ENCODE peak calls at places on chromosomes 11 and 22, in seven cellular contexts. B, Z, J, N, G, T and W are unnamed samples.

GRCh38 chr11:73869234-73869949 is 7.3 kb downstream of the COA4 start:
- DNase-seq in B (no peak), J (peak), T (no peak), G (peak), Z (no peak), N (peak), W (no peak)

GRCh38 chr11:7548659-7549283 is 35.0 kb downstream of the PPFIBP2 start:
- DNase-seq in B (no peak), N (no peak), J (no peak), Z (no peak), T (no peak), G (no peak), W (no peak)

GRCh38 chr22:48741540-48741939 is 1086.1 kb downstream of the BRD1 start:
- DNase-seq in J (peak), B (no peak), Z (no peak), T (no peak), N (no peak), G (no peak), W (no peak)

GRCh38 chr22:24423519-24424000 is 3.8 kb upstream of the ADORA2A start:
- DNase-seq in Z (no peak), J (no peak), N (no peak), G (no peak), B (no peak), T (peak), W (no peak)

GRCh38 chr22:25404923-25405853 is 159.3 kb upstream of the GRK3 start:
- DNase-seq in Z (peak), N (peak), G (peak), B (peak), J (peak), T (peak), W (peak)

GRCh38 chr22:31233001-31233400 is 20.9 kb downstream of the LIMK2 start:
- DNase-seq in B (no peak), T (no peak), N (no peak), J (no peak), Z (no peak), G (peak), W (no peak)

GRCh38 chr11:109972939-109973338 is 120.3 kb upstream of the ZC3H12C start:
- DNase-seq in J (no peak), N (no peak), T (no peak), B (no peak), G (no peak), Z (no peak), W (no peak)

GRCh38 chr11:10982695-10983492 is 125.0 kb upstream of the ZBED5 start:
- DNase-seq in T (no peak), J (no peak), G (no peak), Z (no peak), N (no peak), B (no peak), W (no peak)

GRCh38 chr22:35102663-35103062 is 36.7 kb downstream of the ISX start:
- DNase-seq in T (no peak), G (peak), N (peak), Z (no peak), J (no peak), B (no peak), W (no peak)
- H3K27ac ChIP-seq in T (no peak), G (no peak), N (no peak), Z (no peak), J (no peak), B (no peak), W (no peak)

GRCh38 chr22:20455709-20456063 is 18.1 kb upstream of the SCARF2 start:
- DNase-seq in T (no peak), J (no peak), B (no peak), N (peak), Z (no peak), G (peak), W (no peak)

GRCh38 chr22:20456722-20457076 is 19.1 kb upstream of the SCARF2 start:
- DNase-seq in Z (no peak), N (no peak), B (no peak), J (no peak), G (no peak), T (peak), W (no peak)

GRCh38 chr22:20458530-20459151 is 21.0 kb upstream of the SCARF2 start:
- DNase-seq in Z (no peak), B (no peak), T (peak), N (no peak), J (no peak), G (no peak), W (no peak)

GRCh38 chr22:20457506-20458240 is 20.0 kb upstream of the SCARF2 start:
- DNase-seq in J (no peak), G (no peak), B (no peak), T (peak), N (no peak), Z (no peak), W (no peak)

GRCh38 chr22:20456064-20456721 is 18.6 kb upstream of the SCARF2 start:
- DNase-seq in G (peak), Z (peak), T (peak), B (peak), J (peak), N (peak), W (peak)
- TF ChIP-seq CTCF in G (peak), Z (peak), T (peak), B (peak), J (peak), N (peak), W (peak)

GRCh38 chr22:46609724-46610161 is 10.4 kb upstream of the GRAMD4 start:
- DNase-seq in N (no peak), B (no peak), J (no peak), T (no peak), Z (no peak), G (no peak), W (no peak)

GRCh38 chr22:46611189-46611588 is 9.0 kb upstream of the GRAMD4 start:
- DNase-seq in T (no peak), G (no peak), Z (no peak), N (no peak), B (no peak), J (no peak), W (no peak)

GRCh38 chr22:46609175-46609690 is 11.0 kb upstream of the GRAMD4 start:
- DNase-seq in Z (no peak), J (no peak), G (no peak), T (no peak), B (no peak), N (no peak), W (no peak)

GRCh38 chr22:46612341-46612903 is 7.8 kb upstream of the GRAMD4 start:
- DNase-seq in T (no peak), B (no peak), Z (no peak), G (no peak), J (no peak), N (no peak), W (no peak)

GRCh38 chr22:46610345-46610744 is 9.8 kb upstream of the GRAMD4 start:
- DNase-seq in J (no peak), T (no peak), N (no peak), B (no peak), Z (no peak), G (no peak), W (no peak)
- H3K27ac ChIP-seq in J (no peak), T (no peak), N (no peak), B (no peak), Z (no peak), G (no peak), W (no peak)

DNA sequence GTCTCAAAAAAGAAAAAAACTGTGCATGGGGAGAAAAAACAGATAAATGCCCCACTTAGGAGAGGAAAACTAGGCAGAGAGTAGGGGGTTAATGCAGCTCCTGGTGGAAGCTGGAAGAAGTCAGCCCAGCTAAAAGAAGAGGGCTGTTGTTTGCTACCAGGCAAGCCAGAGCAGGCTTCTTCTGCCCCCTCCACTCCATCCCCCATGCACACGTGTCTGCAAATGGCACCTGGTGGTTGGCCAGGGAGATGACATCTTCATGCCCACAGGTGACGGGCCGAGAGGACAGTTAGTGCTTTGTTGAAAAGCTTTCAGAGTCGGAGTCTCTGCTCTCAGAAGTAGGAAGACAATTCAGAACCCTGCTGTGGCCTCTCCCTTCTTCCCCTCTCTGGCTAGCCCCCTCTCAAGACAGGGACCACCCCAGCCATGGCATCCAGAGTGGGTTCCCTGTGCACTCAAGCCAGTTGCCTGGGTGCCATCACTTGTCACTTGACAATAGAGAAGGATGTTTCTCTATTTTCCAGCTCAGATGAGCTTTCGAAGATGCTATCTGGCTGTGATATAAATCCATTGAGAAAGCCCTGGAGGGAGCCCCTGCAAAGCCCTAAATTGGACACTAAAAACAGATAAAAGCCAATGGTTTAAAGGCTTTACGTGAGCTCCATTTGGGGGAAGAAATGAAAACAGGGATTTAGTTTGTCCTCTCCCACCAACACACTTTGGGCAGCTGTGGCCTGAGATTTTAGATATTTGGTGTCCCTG is 142.0 kb downstream of the TRIM29 start:
- DNase-seq in Z (peak), J (no peak), G (no peak), T (no peak), N (no peak), B (no peak), W (no peak)
- TF ChIP-seq CTCF in Z (no peak), J (no peak), G (no peak), T (no peak), N (no peak), B (no peak), W (no peak)

DNA sequence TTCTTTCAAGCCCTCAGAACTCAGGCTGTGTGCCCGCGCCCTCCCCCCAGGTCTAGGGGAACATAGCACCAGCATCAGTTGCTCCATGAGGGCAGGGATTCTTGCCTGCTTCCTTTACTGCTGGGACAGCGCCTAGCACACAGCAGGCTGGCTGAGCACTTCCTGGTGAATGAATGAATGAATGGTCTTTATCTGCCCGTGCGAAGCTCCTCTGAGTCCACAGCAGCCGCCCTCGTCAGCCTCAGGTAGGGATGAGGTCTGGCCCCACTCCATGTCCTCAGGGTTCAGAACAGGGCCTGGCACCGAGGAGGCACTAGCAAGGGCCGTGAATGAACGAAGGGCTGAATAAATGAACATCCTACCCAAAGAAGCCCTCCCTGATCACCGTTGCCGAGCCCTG is 27.3 kb downstream of the ARRB1 start:
- DNase-seq in T (no peak), N (no peak), J (no peak), Z (no peak), B (no peak), G (no peak), W (no peak)
- H3K27ac ChIP-seq in T (no peak), N (no peak), J (no peak), Z (no peak), B (peak), G (no peak), W (no peak)

GRCh38 chr11:43931717-43932039 is 10.8 kb upstream of the C11orf96 start:
- DNase-seq in G (no peak), T (no peak), N (no peak), J (no peak), Z (no peak), B (no peak), W (no peak)
- TF ChIP-seq CTCF in G (no peak), T (peak), N (peak), J (no peak), Z (no peak), B (no peak), W (peak)

DNA sequence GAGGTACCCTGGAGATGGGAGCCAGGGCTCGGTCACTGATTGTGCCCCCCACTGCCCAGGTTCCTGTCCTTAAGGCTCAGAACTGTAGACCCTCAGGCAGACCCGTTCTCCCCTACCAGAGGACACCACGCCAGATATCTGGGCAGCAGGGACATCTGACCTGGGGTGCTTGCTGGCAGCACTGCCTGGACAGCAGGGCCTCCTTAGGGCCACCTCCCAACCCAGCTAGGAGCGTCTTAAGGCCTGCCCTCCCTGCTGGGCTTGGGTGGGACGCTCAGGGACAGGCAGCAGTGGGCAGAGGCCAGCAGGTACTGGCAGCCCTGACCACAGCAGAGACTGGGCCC is 3.1 kb downstream of the POLR2L start:
- DNase-seq in G (no peak), T (no peak), N (no peak), B (no peak), J (no peak), Z (no peak), W (no peak)
- H3K27ac ChIP-seq in G (peak), T (no peak), N (no peak), B (no peak), J (no peak), Z (no peak), W (no peak)